ENCODE peak calls at places on chromosomes 1 and 21, in ten cellular contexts. One of them, this sample, is unnamed.

GRCh38 chr1:63638471-63638870 is 45.3 kb downstream of the PGM1 start:
- DNase-seq in heart left ventricle: no peak
- DNase-seq in CD8-positive, alpha-beta T cell: no peak
- DNase-seq in uterus: no peak
- DNase-seq in RWPE1: no peak
- DNase-seq in fibroblast of mammary gland: no peak
- DNase-seq in neural progenitor cell: no peak
- DNase-seq in hepatocyte: no peak
- DNase-seq in body of pancreas: no peak
- DNase-seq in endothelial cell: no peak
- DNase-seq in this sample: no peak

GRCh38 chr1:6246497-6247295 is 2.7 kb downstream of the HES3 start:
- DNase-seq in uterus: peak; percentile 82
- DNase-seq in fibroblast of mammary gland: peak; percentile 68
- DNase-seq in neural progenitor cell: peak; percentile 95
- DNase-seq in RWPE1: peak; percentile 84
- DNase-seq in hepatocyte: peak; percentile 87
- DNase-seq in CD8-positive, alpha-beta T cell: peak; percentile 81
- DNase-seq in heart left ventricle: peak; percentile 91
- DNase-seq in body of pancreas: peak; percentile 73
- DNase-seq in endothelial cell: peak; percentile 90
- DNase-seq in this sample: peak; percentile 89

GRCh38 chr21:40753756-40754155 is 93.2 kb downstream of the DSCAM start:
- DNase-seq in uterus: no peak
- DNase-seq in body of pancreas: no peak
- DNase-seq in hepatocyte: no peak
- DNase-seq in RWPE1: no peak
- DNase-seq in fibroblast of mammary gland: no peak
- DNase-seq in CD8-positive, alpha-beta T cell: no peak
- DNase-seq in neural progenitor cell: no peak
- DNase-seq in endothelial cell: no peak
- DNase-seq in heart left ventricle: no peak
- DNase-seq in this sample: peak; percentile 77

GRCh38 chr1:226519741-226520598 is 28.6 kb upstream of the STUM start:
- DNase-seq in endothelial cell: no peak
- DNase-seq in CD8-positive, alpha-beta T cell: no peak
- DNase-seq in neural progenitor cell: peak; percentile 42
- DNase-seq in RWPE1: no peak
- DNase-seq in heart left ventricle: no peak
- DNase-seq in fibroblast of mammary gland: no peak
- DNase-seq in body of pancreas: no peak
- DNase-seq in uterus: no peak
- DNase-seq in hepatocyte: no peak
- DNase-seq in this sample: peak; percentile 64

GRCh38 chr1:40140211-40140709 is 20.9 kb upstream of the RLF start:
- DNase-seq in fibroblast of mammary gland: no peak
- DNase-seq in heart left ventricle: no peak
- DNase-seq in RWPE1: no peak
- DNase-seq in body of pancreas: no peak
- DNase-seq in uterus: no peak
- DNase-seq in hepatocyte: peak; percentile 16
- DNase-seq in endothelial cell: no peak
- DNase-seq in neural progenitor cell: no peak
- DNase-seq in CD8-positive, alpha-beta T cell: no peak
- DNase-seq in this sample: no peak

GRCh38 chr1:10078494-10078893 is 45.7 kb downstream of the UBE4B start:
- DNase-seq in fibroblast of mammary gland: no peak
- DNase-seq in neural progenitor cell: no peak
- DNase-seq in endothelial cell: no peak
- DNase-seq in CD8-positive, alpha-beta T cell: no peak
- DNase-seq in heart left ventricle: no peak
- DNase-seq in RWPE1: no peak
- DNase-seq in uterus: no peak
- DNase-seq in body of pancreas: no peak
- DNase-seq in hepatocyte: no peak
- DNase-seq in this sample: no peak

GRCh38 chr1:243968413-243968812 is 82.7 kb upstream of the ZBTB18 start:
- DNase-seq in hepatocyte: no peak
- DNase-seq in endothelial cell: no peak
- DNase-seq in uterus: no peak
- DNase-seq in RWPE1: no peak
- DNase-seq in neural progenitor cell: no peak
- DNase-seq in CD8-positive, alpha-beta T cell: no peak
- DNase-seq in body of pancreas: no peak
- DNase-seq in fibroblast of mammary gland: no peak
- DNase-seq in heart left ventricle: no peak
- DNase-seq in this sample: peak; percentile 10

GRCh38 chr1:178818416-178818815 is 52.5 kb downstream of the ANGPTL1 start:
- DNase-seq in hepatocyte: peak; percentile 3
- DNase-seq in body of pancreas: no peak
- DNase-seq in uterus: no peak
- DNase-seq in neural progenitor cell: no peak
- DNase-seq in CD8-positive, alpha-beta T cell: no peak
- DNase-seq in endothelial cell: no peak
- DNase-seq in RWPE1: no peak
- DNase-seq in fibroblast of mammary gland: peak; percentile 15
- DNase-seq in heart left ventricle: no peak
- DNase-seq in this sample: peak; percentile 41

GRCh38 chr1:8411803-8412182 is 93.9 kb downstream of the SLC45A1 start:
- DNase-seq in body of pancreas: no peak
- DNase-seq in RWPE1: no peak
- DNase-seq in hepatocyte: no peak
- DNase-seq in CD8-positive, alpha-beta T cell: no peak
- DNase-seq in uterus: no peak
- DNase-seq in fibroblast of mammary gland: peak; percentile 73
- DNase-seq in heart left ventricle: no peak
- DNase-seq in neural progenitor cell: no peak
- DNase-seq in endothelial cell: no peak
- DNase-seq in this sample: no peak

GRCh38 chr1:8410791-8411190 is 92.9 kb downstream of the SLC45A1 start:
- DNase-seq in RWPE1: no peak
- DNase-seq in CD8-positive, alpha-beta T cell: no peak
- DNase-seq in neural progenitor cell: no peak
- DNase-seq in uterus: no peak
- DNase-seq in endothelial cell: no peak
- DNase-seq in body of pancreas: no peak
- DNase-seq in hepatocyte: no peak
- DNase-seq in heart left ventricle: no peak
- DNase-seq in fibroblast of mammary gland: no peak
- DNase-seq in this sample: no peak

GRCh38 chr1:8409666-8410065 is 91.8 kb downstream of the SLC45A1 start:
- DNase-seq in heart left ventricle: no peak
- DNase-seq in hepatocyte: no peak
- DNase-seq in CD8-positive, alpha-beta T cell: no peak
- DNase-seq in fibroblast of mammary gland: no peak
- DNase-seq in uterus: no peak
- DNase-seq in neural progenitor cell: no peak
- DNase-seq in endothelial cell: no peak
- DNase-seq in body of pancreas: no peak
- DNase-seq in RWPE1: no peak
- DNase-seq in this sample: no peak

GRCh38 chr1:8409107-8409506 is 91.2 kb downstream of the SLC45A1 start:
- DNase-seq in hepatocyte: peak; percentile 81
- DNase-seq in uterus: no peak
- DNase-seq in RWPE1: no peak
- DNase-seq in CD8-positive, alpha-beta T cell: no peak
- DNase-seq in heart left ventricle: no peak
- DNase-seq in body of pancreas: peak; percentile 42
- DNase-seq in fibroblast of mammary gland: peak; percentile 81
- DNase-seq in neural progenitor cell: peak; percentile 48
- DNase-seq in endothelial cell: no peak
- DNase-seq in this sample: peak; percentile 82

GRCh38 chr1:8412183-8412831 is 94.4 kb downstream of the SLC45A1 start:
- DNase-seq in body of pancreas: no peak
- DNase-seq in RWPE1: no peak
- DNase-seq in uterus: peak; percentile 53
- DNase-seq in fibroblast of mammary gland: peak; percentile 94
- DNase-seq in endothelial cell: no peak
- DNase-seq in hepatocyte: peak; percentile 68
- DNase-seq in CD8-positive, alpha-beta T cell: no peak
- DNase-seq in neural progenitor cell: no peak
- DNase-seq in heart left ventricle: no peak
- DNase-seq in this sample: peak; percentile 92
- TF ChIP-seq CTCF in body of pancreas: no peak
- TF ChIP-seq CTCF in RWPE1: no peak
- TF ChIP-seq CTCF in uterus: peak; percentile 16
- TF ChIP-seq CTCF in fibroblast of mammary gland: no peak
- TF ChIP-seq CTCF in endothelial cell: no peak
- TF ChIP-seq CTCF in hepatocyte: no peak
- TF ChIP-seq CTCF in CD8-positive, alpha-beta T cell: no peak
- TF ChIP-seq CTCF in neural progenitor cell: no peak
- TF ChIP-seq CTCF in heart left ventricle: no peak
- TF ChIP-seq CTCF in this sample: peak; percentile 33

GRCh38 chr1:165938844-165939243 is 111.4 kb downstream of the UCK2 start:
- DNase-seq in uterus: no peak
- DNase-seq in CD8-positive, alpha-beta T cell: no peak
- DNase-seq in fibroblast of mammary gland: no peak
- DNase-seq in heart left ventricle: no peak
- DNase-seq in body of pancreas: no peak
- DNase-seq in endothelial cell: no peak
- DNase-seq in hepatocyte: no peak
- DNase-seq in neural progenitor cell: no peak
- DNase-seq in RWPE1: no peak
- DNase-seq in this sample: no peak

GRCh38 chr1:165941531-165941930 is 114.1 kb downstream of the UCK2 start:
- DNase-seq in body of pancreas: no peak
- DNase-seq in CD8-positive, alpha-beta T cell: no peak
- DNase-seq in neural progenitor cell: peak; percentile 59
- DNase-seq in RWPE1: no peak
- DNase-seq in endothelial cell: no peak
- DNase-seq in heart left ventricle: no peak
- DNase-seq in hepatocyte: no peak
- DNase-seq in fibroblast of mammary gland: no peak
- DNase-seq in uterus: no peak
- DNase-seq in this sample: no peak

GRCh38 chr1:165945911-165946310 is 118.5 kb downstream of the UCK2 start:
- DNase-seq in CD8-positive, alpha-beta T cell: no peak
- DNase-seq in endothelial cell: no peak
- DNase-seq in heart left ventricle: no peak
- DNase-seq in neural progenitor cell: no peak
- DNase-seq in RWPE1: no peak
- DNase-seq in uterus: no peak
- DNase-seq in hepatocyte: no peak
- DNase-seq in fibroblast of mammary gland: no peak
- DNase-seq in body of pancreas: no peak
- DNase-seq in this sample: no peak

GRCh38 chr1:165942062-165942461 is 114.6 kb downstream of the UCK2 start:
- DNase-seq in RWPE1: no peak
- DNase-seq in fibroblast of mammary gland: no peak
- DNase-seq in endothelial cell: no peak
- DNase-seq in body of pancreas: no peak
- DNase-seq in uterus: no peak
- DNase-seq in CD8-positive, alpha-beta T cell: no peak
- DNase-seq in neural progenitor cell: peak; percentile 83
- DNase-seq in heart left ventricle: no peak
- DNase-seq in hepatocyte: no peak
- DNase-seq in this sample: no peak

GRCh38 chr1:165943198-165943597 is 115.8 kb downstream of the UCK2 start:
- DNase-seq in fibroblast of mammary gland: peak; percentile 10
- DNase-seq in uterus: no peak
- DNase-seq in heart left ventricle: no peak
- DNase-seq in body of pancreas: no peak
- DNase-seq in neural progenitor cell: no peak
- DNase-seq in CD8-positive, alpha-beta T cell: no peak
- DNase-seq in hepatocyte: no peak
- DNase-seq in RWPE1: no peak
- DNase-seq in endothelial cell: no peak
- DNase-seq in this sample: no peak
- TF ChIP-seq CTCF in fibroblast of mammary gland: no peak
- TF ChIP-seq CTCF in uterus: no peak
- TF ChIP-seq CTCF in heart left ventricle: no peak
- TF ChIP-seq CTCF in body of pancreas: no peak
- TF ChIP-seq CTCF in neural progenitor cell: peak; percentile 17
- TF ChIP-seq CTCF in CD8-positive, alpha-beta T cell: no peak
- TF ChIP-seq CTCF in hepatocyte: no peak
- TF ChIP-seq CTCF in RWPE1: no peak
- TF ChIP-seq CTCF in endothelial cell: no peak
- TF ChIP-seq CTCF in this sample: no peak

GRCh38 chr1:206435450-206435849 is 34.8 kb upstream of the IKBKE start:
- DNase-seq in uterus: no peak
- DNase-seq in fibroblast of mammary gland: peak; percentile 33
- DNase-seq in body of pancreas: no peak
- DNase-seq in neural progenitor cell: no peak
- DNase-seq in endothelial cell: no peak
- DNase-seq in hepatocyte: no peak
- DNase-seq in RWPE1: no peak
- DNase-seq in heart left ventricle: no peak
- DNase-seq in CD8-positive, alpha-beta T cell: no peak
- DNase-seq in this sample: no peak

GRCh38 chr1:206429421-206429820 is 40.9 kb upstream of the IKBKE start:
- DNase-seq in heart left ventricle: no peak
- DNase-seq in fibroblast of mammary gland: no peak
- DNase-seq in body of pancreas: no peak
- DNase-seq in uterus: no peak
- DNase-seq in CD8-positive, alpha-beta T cell: no peak
- DNase-seq in neural progenitor cell: no peak
- DNase-seq in RWPE1: no peak
- DNase-seq in hepatocyte: no peak
- DNase-seq in endothelial cell: no peak
- DNase-seq in this sample: no peak

GRCh38 chr1:206427296-206427695 is 43.0 kb upstream of the IKBKE start:
- DNase-seq in hepatocyte: no peak
- DNase-seq in RWPE1: no peak
- DNase-seq in endothelial cell: no peak
- DNase-seq in neural progenitor cell: no peak
- DNase-seq in fibroblast of mammary gland: no peak
- DNase-seq in CD8-positive, alpha-beta T cell: no peak
- DNase-seq in body of pancreas: no peak
- DNase-seq in heart left ventricle: no peak
- DNase-seq in uterus: no peak
- DNase-seq in this sample: no peak

DNA sequence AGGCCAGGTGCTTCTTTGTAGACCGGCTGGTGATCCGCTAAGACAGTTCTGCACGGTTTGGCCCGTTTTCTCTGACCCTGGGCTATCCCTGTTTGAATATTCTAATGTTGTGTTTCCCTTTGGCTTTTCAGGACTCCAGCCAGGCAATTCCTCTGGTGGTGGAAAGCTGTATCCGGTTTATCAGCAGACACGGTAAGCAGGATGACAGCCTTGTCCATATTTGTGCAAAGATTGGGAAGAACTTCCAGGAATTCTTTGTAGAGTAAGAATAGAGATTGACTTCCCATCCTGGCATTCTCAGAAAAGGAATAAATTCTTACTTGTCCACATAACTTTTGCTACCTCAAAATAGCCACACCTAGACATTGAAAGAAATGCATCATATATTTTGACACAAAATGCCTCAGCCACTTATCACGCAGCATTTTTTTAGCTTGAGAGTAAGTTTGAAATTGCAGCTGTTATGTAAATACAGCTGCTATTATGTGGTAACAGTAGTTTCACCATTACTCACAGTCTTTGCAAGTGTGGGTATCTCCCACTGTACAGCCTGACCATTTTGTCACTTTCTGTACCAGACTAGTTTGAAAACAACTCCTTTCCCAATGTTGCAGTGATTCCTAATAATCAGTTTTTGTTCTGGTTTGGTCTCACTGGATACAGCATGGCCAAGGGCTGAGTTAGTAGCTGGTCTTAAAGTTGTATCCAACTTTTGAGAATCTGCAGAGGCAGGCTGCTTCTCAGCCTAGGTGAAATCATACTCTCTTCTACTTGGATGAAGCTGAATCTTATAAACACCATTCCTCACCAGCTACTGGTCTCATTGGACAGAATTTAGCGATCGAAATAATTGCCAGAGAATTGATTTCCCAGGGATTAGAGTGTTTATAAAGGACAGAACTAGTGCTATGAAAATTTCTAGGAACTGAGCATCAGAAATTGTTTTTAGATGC is 40.0 kb upstream of the IKBKE start:
- DNase-seq in heart left ventricle: no peak
- DNase-seq in body of pancreas: peak; percentile 13
- DNase-seq in CD8-positive, alpha-beta T cell: no peak
- DNase-seq in uterus: no peak
- DNase-seq in fibroblast of mammary gland: peak; percentile 77
- DNase-seq in hepatocyte: no peak
- DNase-seq in neural progenitor cell: no peak
- DNase-seq in RWPE1: peak; percentile 56
- DNase-seq in endothelial cell: no peak
- DNase-seq in this sample: peak; percentile 86
- TF ChIP-seq CTCF in heart left ventricle: peak; percentile 13
- TF ChIP-seq CTCF in body of pancreas: no peak
- TF ChIP-seq CTCF in CD8-positive, alpha-beta T cell: no peak
- TF ChIP-seq CTCF in uterus: no peak
- TF ChIP-seq CTCF in fibroblast of mammary gland: peak; percentile 28
- TF ChIP-seq CTCF in hepatocyte: no peak
- TF ChIP-seq CTCF in neural progenitor cell: no peak
- TF ChIP-seq CTCF in RWPE1: no peak
- TF ChIP-seq CTCF in endothelial cell: no peak
- TF ChIP-seq CTCF in this sample: peak; percentile 50

DNA sequence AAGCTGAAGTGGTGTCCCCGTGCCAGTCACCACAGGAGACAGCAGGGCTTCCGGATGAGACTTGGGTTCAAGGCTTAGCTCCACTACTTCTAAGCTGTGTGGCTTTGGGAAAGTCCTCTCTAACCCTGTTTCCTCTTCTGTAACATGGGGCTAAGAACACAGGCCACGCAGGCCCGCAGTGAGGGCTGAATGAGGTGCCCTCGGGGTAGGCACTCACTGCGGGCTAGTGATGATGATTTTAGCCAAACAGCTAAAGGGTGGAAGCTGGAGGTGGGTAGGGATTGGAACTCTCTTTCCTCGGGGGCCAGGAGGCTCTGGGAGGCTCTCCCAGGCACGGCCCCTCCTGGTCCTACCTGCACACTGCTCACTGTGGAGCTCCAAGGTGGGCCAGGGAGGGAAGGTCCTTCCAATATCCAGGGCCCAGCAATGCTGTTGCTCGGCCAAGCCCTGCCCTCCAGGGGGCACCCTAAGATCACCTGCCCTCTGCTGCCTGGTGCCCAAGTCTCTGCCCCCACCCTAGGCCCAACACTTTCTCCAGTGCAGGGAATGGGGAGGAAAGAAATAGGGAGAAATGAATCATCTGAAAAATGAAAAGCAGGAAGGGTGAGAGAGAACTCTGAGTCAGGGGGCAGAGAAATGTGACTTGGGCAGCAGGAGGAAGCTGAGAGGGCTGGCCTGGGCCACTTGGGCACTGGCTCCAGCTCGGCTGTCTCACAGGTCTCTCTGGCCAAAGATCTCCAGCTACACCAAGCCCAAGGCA is 19.2 kb upstream of the EVA1B start:
- DNase-seq in uterus: peak; percentile 43
- DNase-seq in CD8-positive, alpha-beta T cell: peak; percentile 68
- DNase-seq in RWPE1: peak; percentile 61
- DNase-seq in fibroblast of mammary gland: peak; percentile 80
- DNase-seq in endothelial cell: peak; percentile 55
- DNase-seq in hepatocyte: peak; percentile 52
- DNase-seq in neural progenitor cell: peak; percentile 62
- DNase-seq in body of pancreas: peak; percentile 39
- DNase-seq in heart left ventricle: peak; percentile 75
- DNase-seq in this sample: peak; percentile 73
- TF ChIP-seq CTCF in uterus: peak; percentile 53
- TF ChIP-seq CTCF in CD8-positive, alpha-beta T cell: peak; percentile 69
- TF ChIP-seq CTCF in RWPE1: peak; percentile 76
- TF ChIP-seq CTCF in fibroblast of mammary gland: peak; percentile 68
- TF ChIP-seq CTCF in endothelial cell: peak; percentile 34
- TF ChIP-seq CTCF in hepatocyte: peak; percentile 50
- TF ChIP-seq CTCF in neural progenitor cell: peak; percentile 70
- TF ChIP-seq CTCF in body of pancreas: peak; percentile 26
- TF ChIP-seq CTCF in heart left ventricle: peak; percentile 60
- TF ChIP-seq CTCF in this sample: peak; percentile 75

This sample was measured in cardiac muscle cell.